ENCODE peak calls at places on chromosomes 7 and 10, in five cellular contexts. J is left ventricle myocardium inferior, K is BE2C, T is hepatocyte, O is pancreas. I is an unnamed sample. For H3K27me3 and H3K4me1, the result is how much of the 10 kb centered on the place peaks cover.

GRCh38 chr7:80335473-80336232 is 176.2 kb downstream of the GNAT3 start:
- DNase-seq in T (peak), O (no peak), K (no peak), J (no peak), I (no peak)

GRCh38 chr7:143013473-143013872 is 13.5 kb downstream of the OR9A2 start:
- DNase-seq in O (no peak), K (no peak), T (peak), J (no peak), I (no peak)

GRCh38 chr10:61068471-61068870 is 124.5 kb upstream of the RHOBTB1 start:
- DNase-seq in T (no peak), J (no peak), O (no peak), K (no peak), I (no peak)

GRCh38 chr7:6227294-6227846 is 45.1 kb downstream of the CYTH3 start:
- DNase-seq in T (peak), K (no peak), O (no peak), J (no peak), I (no peak)

GRCh38 chr10:30553625-30554442 is 75.7 kb downstream of the LYZL2 start:
- DNase-seq in J (peak), O (no peak), K (peak), T (peak), I (no peak)

GRCh38 chr7:143069912-143070500 is 17.9 kb downstream of the OR6V1 start:
- DNase-seq in T (no peak), O (no peak), J (no peak), K (no peak), I (no peak)

GRCh38 chr10:87927091-87927490 is 63.7 kb downstream of the PTEN start:
- DNase-seq in T (no peak), J (no peak), K (no peak), O (no peak), I (no peak)

GRCh38 chr10:5814110-5815107 is 1.2 kb upstream of the GDI2 start:
- DNase-seq in O (no peak), J (no peak), K (no peak), T (peak), I (no peak)

GRCh38 chr10:23196915-23197314 is 4.8 kb downstream of the PTF1A start:
- DNase-seq in O (no peak), T (no peak), K (no peak), J (no peak), I (no peak)

GRCh38 chr7:131202451-131202850 is 125.2 kb upstream of the MKLN1 start:
- DNase-seq in J (no peak), T (no peak), O (no peak), K (no peak), I (no peak)

GRCh38 chr7:121204537-121204936 is 124.3 kb upstream of the WNT16 start:
- DNase-seq in J (peak), O (no peak), T (peak), K (peak), I (peak)

GRCh38 chr10:110481948-110482347 is 15.8 kb upstream of the DUSP5 start:
- DNase-seq in T (no peak), O (no peak), J (no peak), K (no peak), I (no peak)

GRCh38 chr10:124093076-124093773 is at the start of gene CHST15:
- DNase-seq in O (peak), K (peak), J (no peak), T (peak), I (peak)

GRCh38 chr10:58291538-58292174 is 22.7 kb downstream of the CISD1 start:
- DNase-seq in T (peak), O (no peak), J (no peak), K (peak), I (peak)

GRCh38 chr10:9147475-9147874 is 1093.0 kb downstream of the GATA3 start:
- DNase-seq in J (no peak), O (no peak), T (no peak), K (no peak), I (no peak)

GRCh38 chr10:127524869-127525268 is 24.2 kb upstream of the NPS start:
- DNase-seq in T (no peak), J (no peak), K (no peak), O (no peak), I (peak)

GRCh38 chr10:124155781-124156401 is 62.5 kb upstream of the CHST15 start:
- DNase-seq in K (no peak), T (no peak), O (no peak), J (peak), I (no peak)

GRCh38 chr10:50809596-50809995 is 69.9 kb downstream of the ASAH2B start:
- DNase-seq in O (no peak), J (no peak), K (no peak), T (no peak), I (no peak)

GRCh38 chr10:25867321-25867720 is 66.7 kb upstream of the MYO3A start:
- DNase-seq in O (no peak), J (no peak), K (no peak), T (no peak), I (no peak)

GRCh38 chr10:112471878-112472487 is 25.0 kb downstream of the VTI1A start:
- DNase-seq in K (no peak), J (no peak), O (no peak), T (peak), I (peak)

GRCh38 chr7:4765776-4766490 is 9.5 kb upstream of the AP5Z1 start:
- DNase-seq in J (no peak), O (no peak), K (no peak), T (no peak), I (no peak)

GRCh38 chr10:100569687-100570517 is 34.2 kb downstream of the HIF1AN start:
- DNase-seq in J (no peak), K (no peak), O (peak), T (no peak), I (no peak)

GRCh38 chr10:18659784-18660561 is 742 bp downstream of the ARL5B start:
- DNase-seq in T (peak), K (no peak), J (no peak), O (no peak), I (peak)

GRCh38 chr7:20647051-20647450 is 31.6 kb downstream of the ABCB5 start:
- DNase-seq in K (no peak), J (no peak), O (no peak), T (no peak), I (no peak)

GRCh38 chr10:77328272-77328816 is 309.3 kb downstream of the KCNMA1 start:
- DNase-seq in T (peak), J (no peak), K (no peak), O (no peak), I (no peak)

GRCh38 chr10:124293641-124294449 is 124.9 kb downstream of the OAT start:
- DNase-seq in T (no peak), J (no peak), K (peak), O (no peak), I (no peak)

GRCh38 chr10:52637592-52637991 is 135.0 kb downstream of the MBL2 start:
- DNase-seq in J (no peak), K (no peak), O (no peak), T (peak), I (peak)

DNA sequence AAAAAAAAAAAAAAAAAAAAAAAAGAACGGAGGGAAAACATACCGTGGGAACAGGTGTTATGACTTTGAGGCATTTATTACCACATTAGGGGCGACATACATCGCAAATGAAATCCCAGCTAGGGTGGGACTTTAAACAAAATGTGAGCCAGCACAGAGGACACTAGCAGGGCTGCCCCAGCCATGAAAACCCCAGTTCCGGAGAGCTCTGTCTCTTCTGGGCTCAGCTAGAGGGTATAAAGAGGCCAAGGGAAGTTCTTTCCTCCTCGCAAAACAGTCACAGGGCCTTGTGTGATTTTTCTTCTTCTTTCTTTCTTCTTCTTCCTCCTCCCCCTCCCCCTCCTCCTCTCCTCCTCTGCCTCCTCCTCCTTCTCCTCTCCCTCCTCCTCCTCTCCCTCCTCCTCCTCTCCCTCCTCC is 59.9 kb upstream of the ECHDC3 start:
- DNase-seq in K (no peak), T (no peak), O (no peak), J (no peak), I (no peak)
- H3K27me3 ChIP-seq in K (under half), T (under half), O (under half), J (under half), I (under half)

GRCh38 chr10:92074126-92074887 is 150.7 kb downstream of the BTAF1 start:
- DNase-seq in T (no peak), O (no peak), J (no peak), K (no peak), I (no peak)
- TF ChIP-seq CTCF in T (no peak), O (no peak), J (peak), K (no peak), I (peak)

GRCh38 chr10:132910901-132911711 is 31.3 kb downstream of the CFAP46 start:
- DNase-seq in J (no peak), T (no peak), K (no peak), O (peak), I (no peak)
- H3K4me1 ChIP-seq in J (under half), T (under half), K (under half), O (under half), I (under half)

GRCh38 chr7:70925411-70926115 is 206.4 kb upstream of the GALNT17 start:
- DNase-seq in T (no peak), O (no peak), K (no peak), J (no peak), I (no peak)
- H3K27me3 ChIP-seq in T (under half), O (under half), K (under half), J (under half), I (under half)

DNA sequence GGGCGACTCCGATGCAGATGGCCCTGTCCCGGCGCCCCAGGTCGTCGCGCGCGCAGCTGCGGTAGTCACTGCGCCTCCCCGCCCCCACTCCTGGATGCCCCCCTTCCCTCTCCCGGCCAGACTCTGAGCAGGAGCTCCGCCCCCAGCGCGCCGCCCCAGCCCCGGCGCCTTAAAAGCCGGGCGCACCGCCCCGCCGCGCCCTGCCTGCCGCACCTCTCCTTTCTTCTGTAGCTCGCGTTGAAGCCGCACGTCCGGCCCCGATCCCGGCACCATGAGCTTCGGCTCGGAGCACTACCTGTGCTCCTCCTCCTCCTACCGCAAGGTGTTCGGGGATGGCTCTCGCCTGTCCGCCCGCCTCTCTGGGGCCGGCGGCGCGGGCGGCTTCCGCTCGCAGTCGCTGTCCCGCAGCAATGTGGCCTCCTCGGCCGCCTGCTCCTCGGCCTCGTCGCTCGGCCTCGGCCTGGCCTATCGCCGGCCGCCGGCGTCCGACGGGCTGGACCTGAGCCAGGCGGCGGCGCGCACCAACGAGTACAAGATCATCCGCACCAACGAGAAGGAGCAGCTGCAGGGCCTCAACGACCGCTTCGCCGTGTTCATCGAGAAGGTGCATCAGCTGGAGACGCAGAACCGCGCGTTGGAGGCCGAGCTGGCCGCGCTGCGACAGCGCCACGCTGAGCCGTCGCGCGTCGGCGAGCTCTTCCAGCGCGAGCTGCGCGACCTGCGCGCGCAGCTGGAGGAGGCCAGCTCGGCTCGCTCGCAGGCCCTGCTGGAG is at the start of gene INA:
- DNase-seq in T (peak), J (no peak), K (peak), O (peak), I (no peak)
- TF ChIP-seq CTCF in T (no peak), J (no peak), K (peak), O (no peak), I (peak)

I was measured in foreskin keratinocyte.